ENCODE peak calls at places on chromosomes 3 and 15, in five cellular contexts. F is cardiac muscle cell, J is epithelial cell of esophagus, Q is lower lobe of right lung, X is heart right ventricle. E is an unnamed sample.

GRCh38 chr15:67853454-67853853 is 13.6 kb upstream of the RNU6-1 start:
- DNase-seq in X (no peak), J (no peak), Q (no peak), F (no peak), E (no peak)

GRCh38 chr15:40439461-40440299 is 1.1 kb upstream of the BAHD1 start:
- DNase-seq in J (peak; percentile 52), F (peak; percentile 61), X (no peak), Q (peak; percentile 67), E (peak; percentile 31)

GRCh38 chr3:35737527-35737926 is 98.2 kb downstream of the ARPP21 start:
- DNase-seq in X (no peak), J (no peak), Q (no peak), F (no peak), E (no peak)

GRCh38 chr15:57477736-57478522 is 101.6 kb downstream of the CGNL1 start:
- DNase-seq in F (no peak), J (no peak), Q (no peak), X (no peak), E (no peak)

GRCh38 chr15:25250906-25251622 is 187.8 kb downstream of the UBE3A start:
- DNase-seq in Q (peak; percentile 30), J (no peak), F (no peak), X (no peak), E (no peak)

GRCh38 chr15:67547836-67548531 is 5.5 kb downstream of the MAP2K5 start:
- DNase-seq in F (no peak), X (no peak), Q (no peak), J (peak; percentile 40), E (peak; percentile 28)

GRCh38 chr3:125062904-125063618 is 7.3 kb upstream of the HEG1 start:
- DNase-seq in Q (no peak), X (peak; percentile 33), F (peak; percentile 57), J (peak; percentile 89), E (peak; percentile 97)

GRCh38 chr15:100720406-100720967 is 118.1 kb downstream of the ASB7 start:
- DNase-seq in J (no peak), F (no peak), X (no peak), Q (no peak), E (no peak)

GRCh38 chr15:29822685-29823459 is 604 bp upstream of the TJP1 start:
- DNase-seq in F (peak; percentile 74), J (peak; percentile 85), X (peak; percentile 70), Q (peak; percentile 82), E (peak; percentile 79)

DNA sequence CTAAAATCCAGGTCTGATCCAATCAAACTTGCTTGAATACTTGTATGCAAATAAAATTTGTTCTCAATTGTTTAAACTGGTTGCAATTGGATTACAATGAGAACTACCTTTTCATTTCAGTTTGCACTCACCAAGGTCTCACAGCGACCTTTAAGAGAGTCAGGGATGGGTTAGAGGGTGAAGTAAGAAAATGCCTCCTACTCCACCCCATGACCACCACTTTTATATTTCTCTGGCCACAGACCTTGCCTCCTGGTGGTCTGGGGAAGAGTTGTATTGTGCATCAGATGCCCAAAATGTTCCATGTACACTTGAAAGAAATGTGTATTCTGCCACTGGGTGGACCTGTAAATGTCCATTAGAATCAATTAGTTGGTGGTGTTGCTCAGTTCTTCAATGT is 16.4 kb upstream of the THSD4 start:
- DNase-seq in J (no peak), X (no peak), Q (no peak), F (no peak), E (no peak)
- TF ChIP-seq CTCF in J (no peak), X (no peak), Q (no peak), F (no peak), E (no peak)

GRCh38 chr15:64090527-64090926 is 3.1 kb downstream of the CIAO2A start:
- DNase-seq in X (no peak), Q (no peak), J (no peak), F (no peak), E (no peak)
- H3K4me3 ChIP-seq in X (no peak overlapping the region), Q (no peak overlapping the region), J (no peak overlapping the region), F (no peak overlapping the region), E (no peak overlapping the region)

GRCh38 chr3:194869482-194870169 is 183.9 kb downstream of the FAM43A start:
- DNase-seq in F (no peak), X (no peak), J (peak; percentile 81), Q (no peak), E (peak; percentile 62)
- TF ChIP-seq CTCF in F (no peak), X (no peak), J (peak; percentile 3), Q (no peak), E (peak; percentile 17)

DNA sequence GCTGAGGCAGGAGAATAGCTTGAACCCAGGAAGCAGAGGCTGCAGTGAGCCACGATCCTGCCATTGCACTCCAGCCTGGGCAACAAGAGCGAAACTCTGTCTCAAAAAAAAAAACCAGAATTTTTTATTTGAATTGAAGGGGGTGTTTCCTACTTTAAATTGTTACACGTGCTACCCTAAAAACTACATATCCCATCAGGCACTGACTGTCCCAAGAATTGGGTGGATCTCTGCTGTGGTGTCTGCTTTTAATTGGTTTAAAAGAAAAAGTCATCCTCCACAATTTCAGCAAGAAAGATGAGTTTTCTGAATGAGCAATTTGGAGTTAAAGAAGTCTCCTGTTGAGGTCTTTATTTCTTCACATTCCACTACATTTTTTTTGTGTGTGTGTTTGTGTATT is 2.1 kb downstream of the PDIA3 start:
- DNase-seq in F (no peak), X (no peak), Q (no peak), J (peak; percentile 27), E (peak; percentile 31)
- H3K4me3 ChIP-seq in F (no peak overlapping the region), X (peak overlapping the region; percentile 74), Q (peak overlapping the region; percentile 79), J (no peak overlapping the region), E (peak overlapping the region; percentile 75)

DNA sequence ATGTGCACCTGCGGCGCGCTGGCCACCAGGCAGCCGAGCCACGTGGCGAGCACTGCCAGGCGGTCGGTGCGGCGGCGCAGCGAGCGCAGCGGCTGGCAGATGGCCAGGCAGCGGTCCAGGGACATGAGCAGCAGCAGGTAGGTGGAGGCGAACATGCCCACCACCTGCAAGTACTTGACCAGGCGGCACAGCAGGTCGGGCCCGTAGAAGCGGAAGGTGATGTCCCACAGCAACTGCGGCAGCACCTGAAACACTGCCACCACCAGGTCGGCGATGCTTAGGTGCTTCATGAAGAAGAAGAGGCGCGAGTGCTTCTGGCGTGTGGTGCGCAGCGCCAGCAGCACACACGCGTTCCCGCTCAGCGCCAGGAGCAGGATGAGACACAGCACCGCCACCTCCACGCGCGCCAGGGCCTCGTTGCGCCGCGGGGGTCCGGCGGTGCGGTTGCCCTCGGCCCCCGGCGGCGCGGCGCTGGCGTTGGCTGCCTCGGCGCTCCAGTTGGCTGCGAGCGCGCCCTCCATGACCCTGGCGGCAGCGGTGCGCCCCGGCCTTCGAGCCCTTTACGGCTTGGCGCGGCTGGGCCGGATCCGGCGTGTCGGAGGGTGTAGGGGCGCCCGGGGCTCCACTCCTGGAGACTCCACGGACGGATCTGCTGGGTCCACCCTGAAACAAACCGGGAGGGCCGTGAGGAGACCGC is 1.6 kb downstream of the OXTR start:
- DNase-seq in Q (no peak), X (no peak), F (peak; percentile 42), J (peak; percentile 86), E (no peak)
- TF ChIP-seq CTCF in Q (no peak), X (no peak), F (no peak), J (peak; percentile 57), E (peak; percentile 9)

GRCh38 chr3:185151101-185151958 is 1.5 kb downstream of the C3orf70 start:
- DNase-seq in F (no peak), X (no peak), J (no peak), Q (no peak), E (no peak)
- H3K4me3 ChIP-seq in F (no peak overlapping the region), X (peak overlapping the region; percentile 73), J (no peak overlapping the region), Q (peak overlapping the region; percentile 66), E (no peak overlapping the region)

GRCh38 chr3:16600771-16601538 is 4.3 kb downstream of the DAZL start:
- DNase-seq in J (peak; percentile 88), F (peak; percentile 92), Q (peak; percentile 84), X (peak; percentile 74), E (peak; percentile 92)

GRCh38 chr3:16599694-16600093 is 5.5 kb downstream of the DAZL start:
- DNase-seq in J (no peak), F (no peak), X (no peak), Q (no peak), E (no peak)

GRCh38 chr3:16604887-16605602 is at the start of gene DAZL:
- DNase-seq in F (no peak), J (no peak), X (no peak), Q (no peak), E (no peak)

GRCh38 chr3:16604433-16604832 is 790 bp downstream of the DAZL start:
- DNase-seq in F (no peak), X (no peak), J (no peak), Q (no peak), E (no peak)

DNA sequence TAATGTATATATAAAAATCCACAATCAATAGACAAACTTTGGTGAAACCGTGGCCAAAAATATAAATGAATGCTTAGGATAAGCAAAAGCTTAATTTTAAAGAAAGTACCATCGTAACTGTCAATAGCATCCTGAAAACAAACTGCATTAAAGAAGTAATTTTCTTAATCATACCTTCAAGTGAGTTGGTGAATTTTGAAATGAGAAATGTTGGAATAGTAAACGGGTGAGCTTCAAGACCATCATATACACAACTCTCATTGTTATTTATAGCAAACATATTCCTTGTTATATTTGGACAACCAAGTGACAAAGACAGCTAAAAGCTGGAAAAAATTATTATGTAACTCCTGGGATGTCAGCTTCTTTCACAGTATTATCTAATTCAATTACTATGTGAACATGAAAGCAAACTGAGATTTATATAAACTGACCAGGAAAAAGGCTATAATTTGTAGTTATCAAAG is 3.7 kb downstream of the DAZL start:
- DNase-seq in J (no peak), Q (no peak), F (no peak), X (no peak), E (no peak)
- TF ChIP-seq CTCF in J (no peak), Q (no peak), F (no peak), X (no peak), E (no peak)

DNA sequence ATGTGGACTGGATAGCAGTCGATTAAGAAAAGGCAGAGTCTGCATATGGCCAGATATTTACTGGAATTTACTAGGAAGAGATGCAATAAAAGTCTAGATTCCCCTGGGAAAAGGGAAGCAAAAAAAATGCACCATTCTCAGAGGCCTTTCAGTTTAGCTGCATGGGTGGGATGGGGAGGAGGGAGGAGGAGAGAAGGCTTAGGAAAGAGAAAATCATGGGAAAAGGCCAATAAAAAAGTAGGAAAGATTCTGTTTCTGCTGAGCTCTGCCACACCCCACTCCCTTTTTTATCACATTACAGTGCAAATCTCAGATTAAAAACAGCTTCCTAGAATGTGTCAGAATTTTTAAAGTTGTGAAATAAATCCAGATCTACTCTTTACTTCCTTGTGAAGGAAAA is 103.6 kb downstream of the ADAMTS9 start:
- DNase-seq in F (no peak), X (no peak), J (no peak), Q (no peak), E (peak; percentile 22)
- H3K4me3 ChIP-seq in F (no peak overlapping the region), X (no peak overlapping the region), J (no peak overlapping the region), Q (no peak overlapping the region), E (no peak overlapping the region)

GRCh38 chr3:148600440-148600839 is 97.3 kb upstream of the AGTR1 start:
- DNase-seq in J (no peak), X (no peak), Q (no peak), F (no peak), E (no peak)

GRCh38 chr3:148601766-148602685 is 95.7 kb upstream of the AGTR1 start:
- DNase-seq in F (no peak), J (no peak), Q (no peak), X (no peak), E (no peak)

GRCh38 chr3:148598619-148599018 is 99.1 kb upstream of the AGTR1 start:
- DNase-seq in J (no peak), X (no peak), Q (no peak), F (no peak), E (no peak)

GRCh38 chr3:148599478-148599877 is 98.2 kb upstream of the AGTR1 start:
- DNase-seq in J (no peak), Q (no peak), X (no peak), F (no peak), E (no peak)

GRCh38 chr3:148600902-148601765 is 96.6 kb upstream of the AGTR1 start:
- DNase-seq in Q (no peak), X (no peak), F (no peak), J (peak; percentile 31), E (no peak)
- TF ChIP-seq CTCF in Q (no peak), X (no peak), F (no peak), J (no peak), E (no peak)

GRCh38 chr3:58019343-58019742 is 11.1 kb downstream of the FLNB start:
- DNase-seq in X (no peak), Q (no peak), F (no peak), J (no peak), E (no peak)
- H3K4me3 ChIP-seq in X (no peak overlapping the region), Q (no peak overlapping the region), F (no peak overlapping the region), J (no peak overlapping the region), E (no peak overlapping the region)